ENCODE peak calls at places on chromosomes 4 and X, in four cellular contexts. M, V, H and Q are unnamed samples.
A peak's percentile ranks its signal among the peaks of the same experiment; 100 is the strongest.

GRCh38 chr4:76074468-76074867 is at the start of gene ART3:
- DNase-seq in M (no peak), V (no peak), H (no peak), Q (no peak)

GRCh38 chr4:2047781-2048581 is 11.1 kb upstream of the NAT8L start:
- DNase-seq in M (no peak), V (no peak), H (no peak), Q (no peak)

GRCh38 chr4:145513020-145513621 is 31.5 kb downstream of the SMAD1 start:
- DNase-seq in M (no peak), V (no peak), H (no peak), Q (no peak)

GRCh38 chrX:18664947-18665346 is 7.0 kb downstream of the RS1 start:
- DNase-seq in M (no peak), V (no peak), H (no peak), Q (no peak)

GRCh38 chr4:54228563-54229501 is at the start of gene PDGFRA:
- DNase-seq in M (no peak), V (no peak), H (peak; percentile 58), Q (peak; percentile 70)

GRCh38 chr4:74364649-74365491 is at the start of gene EREG:
- DNase-seq in M (peak; percentile 11), V (peak; percentile 54), H (peak; percentile 15), Q (no peak)

GRCh38 chrX:113421432-113421831 is 580.8 kb upstream of the AMOT start:
- DNase-seq in M (no peak), V (no peak), H (no peak), Q (no peak)

GRCh38 chr4:154506253-154506652 is 14.7 kb upstream of the DCHS2 start:
- DNase-seq in M (no peak), V (no peak), H (no peak), Q (no peak)

GRCh38 chr4:136664988-136665387 is 867.3 kb downstream of the PCDH18 start:
- DNase-seq in M (no peak), V (no peak), H (no peak), Q (no peak)